ENCODE peak calls at places on chromosomes 4 and X, in ten cellular contexts. K is AG10803, I is cardiac muscle cell, J is endothelial cell of umbilical vein, R is AG04449, D is PC-3, Z is esophagus muscularis mucosa, W is MM.1S, F is cardiac fibroblast, O is tibial nerve. B is an unnamed sample.

GRCh38 chr4:15253346-15253745 is 174.5 kb upstream of the C1QTNF7 start:
- DNase-seq in K (no peak), I (no peak), J (no peak), R (no peak), D (no peak), Z (no peak), W (peak), F (no peak), O (no peak), B (no peak)

GRCh38 chrX:20315140-20315539 is 48.4 kb upstream of the RPS6KA3 start:
- DNase-seq in K (no peak), I (no peak), J (no peak), R (no peak), D (no peak), Z (no peak), W (peak), F (peak), O (no peak), B (no peak)

GRCh38 chr4:77197361-77197760 is 40.4 kb downstream of the CCNG2 start:
- DNase-seq in K (no peak), I (no peak), J (no peak), R (no peak), D (no peak), Z (no peak), W (no peak), F (no peak), O (no peak), B (no peak)

GRCh38 chrX:44223150-44223549 is 120.3 kb downstream of the EFHC2 start:
- DNase-seq in K (peak), I (peak), J (peak), R (no peak), D (peak), Z (no peak), W (no peak), F (peak), O (no peak), B (peak)

GRCh38 chr4:6688879-6689505 is 4.7 kb upstream of the S100P start:
- DNase-seq in K (peak), I (peak), J (peak), R (peak), D (peak), Z (no peak), W (peak), F (peak), O (peak), B (no peak)

GRCh38 chr4:106695846-106696245 is 327.3 kb upstream of the GIMD1 start:
- DNase-seq in K (peak), I (no peak), J (no peak), R (no peak), D (no peak), Z (no peak), W (no peak), F (no peak), O (no peak), B (no peak)

GRCh38 chrX:153649915-153650782 is 3.1 kb downstream of the DUSP9 start:
- DNase-seq in K (no peak), I (no peak), J (no peak), R (no peak), D (no peak), Z (no peak), W (no peak), F (no peak), O (no peak), B (no peak)

GRCh38 chrX:154019633-154020499 is at the start of gene IRAK1:
- DNase-seq in K (peak), I (peak), J (peak), R (no peak), D (peak), Z (no peak), W (peak), F (peak), O (peak), B (peak)

GRCh38 chr4:93834371-93835066 is 6.0 kb downstream of the ATOH1 start:
- DNase-seq in K (no peak), I (no peak), J (no peak), R (no peak), D (no peak), Z (no peak), W (no peak), F (no peak), O (no peak), B (no peak)

GRCh38 chrX:97238632-97239031 is 354.9 kb downstream of the RPA4 start:
- DNase-seq in K (no peak), I (peak), J (peak), R (no peak), D (peak), Z (no peak), W (no peak), F (peak), O (no peak), B (no peak)

GRCh38 chr4:7460591-7460990 is 25.9 kb upstream of the PSAPL1 start:
- DNase-seq in K (peak), I (peak), J (no peak), R (no peak), D (no peak), Z (no peak), W (no peak), F (no peak), O (no peak), B (no peak)

GRCh38 chrX:74534569-74535038 is 79.8 kb downstream of the RLIM start:
- DNase-seq in K (peak), I (peak), J (no peak), R (no peak), D (no peak), Z (no peak), W (no peak), F (peak), O (no peak), B (no peak)

GRCh38 chr4:70297581-70297980 is 37.2 kb upstream of the CABS1 start:
- DNase-seq in K (no peak), I (no peak), J (no peak), R (no peak), D (no peak), Z (no peak), W (peak), F (no peak), O (no peak), B (no peak)

GRCh38 chr4:112509243-112510190 is 6.5 kb downstream of the NEUROG2 start:
- DNase-seq in K (peak), I (no peak), J (no peak), R (no peak), D (peak), Z (no peak), W (no peak), F (no peak), O (no peak), B (no peak)

GRCh38 chr4:124631760-124632159 is 80.8 kb downstream of the ANKRD50 start:
- DNase-seq in K (peak), I (peak), J (peak), R (peak), D (peak), Z (no peak), W (peak), F (peak), O (no peak), B (peak)

GRCh38 chr4:77697860-77698599 is 92.4 kb downstream of the CXCL13 start:
- DNase-seq in K (peak), I (peak), J (peak), R (peak), D (peak), Z (no peak), W (no peak), F (peak), O (no peak), B (peak)

GRCh38 chrX:40406330-40406859 is 174.4 kb upstream of the ATP6AP2 start:
- DNase-seq in K (peak), I (no peak), J (no peak), R (no peak), D (no peak), Z (no peak), W (no peak), F (no peak), O (no peak), B (no peak)

GRCh38 chr4:61805979-61806378 is 605.9 kb downstream of the ADGRL3 start:
- DNase-seq in K (no peak), I (no peak), J (no peak), R (no peak), D (peak), Z (no peak), W (no peak), F (peak), O (no peak), B (no peak)

GRCh38 chr4:156596026-156596425 is 375.6 kb downstream of the PDGFC start:
- DNase-seq in K (peak), I (peak), J (no peak), R (no peak), D (no peak), Z (no peak), W (no peak), F (peak), O (no peak), B (no peak)
- TF ChIP-seq CTCF in K (no peak), I (no peak), J (no peak), R (no peak), D (no peak), Z (no peak), W (no peak), F (no peak), O (no peak), B (no peak)

GRCh38 chr4:1208266-1208961 is 36.0 kb upstream of the SPON2 start:
- DNase-seq in K (no peak), I (peak), J (no peak), R (no peak), D (no peak), Z (no peak), W (no peak), F (peak), O (no peak), B (peak)
- H3K4me3 ChIP-seq in K (no peak), I (no peak), J (no peak), R (no peak), D (no peak), Z (peak), W (no peak), F (no peak), O (no peak), B (no peak)

DNA sequence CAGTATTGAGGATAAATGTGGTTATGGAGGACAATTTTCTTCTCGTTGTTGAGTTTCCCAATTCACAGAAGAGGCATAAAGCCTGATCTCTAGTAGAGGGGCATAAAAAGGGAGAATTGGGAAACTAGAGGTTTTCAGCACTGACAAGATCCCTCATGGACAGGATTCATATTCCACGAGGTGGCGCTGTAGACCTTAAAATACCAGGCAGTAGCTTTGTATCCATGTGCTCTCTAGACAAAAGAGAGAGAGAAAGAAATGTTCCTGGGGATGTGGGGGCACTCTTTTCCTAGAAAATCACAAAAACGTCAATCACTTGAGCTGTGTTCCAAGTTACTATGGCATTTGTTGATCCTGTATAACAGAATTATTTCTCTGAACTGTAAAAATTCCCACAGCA is 128.3 kb downstream of the MAGEE1 start:
- DNase-seq in K (peak), I (peak), J (peak), R (no peak), D (peak), Z (no peak), W (peak), F (peak), O (no peak), B (no peak)
- TF ChIP-seq CTCF in K (peak), I (no peak), J (peak), R (no peak), D (peak), Z (no peak), W (peak), F (peak), O (no peak), B (no peak)

GRCh38 chr4:89469930-89470375 is 162.4 kb upstream of the GPRIN3 start:
- DNase-seq in K (peak), I (peak), J (peak), R (peak), D (peak), Z (no peak), W (peak), F (peak), O (no peak), B (no peak)
- H3K4me3 ChIP-seq in K (peak), I (no peak), J (no peak), R (no peak), D (peak), Z (peak), W (no peak), F (no peak), O (no peak), B (no peak)

GRCh38 chr4:51849430-51849829 is 6.5 kb downstream of the DCUN1D4 start:
- DNase-seq in K (no peak), I (no peak), J (no peak), R (no peak), D (no peak), Z (peak), W (no peak), F (no peak), O (no peak), B (no peak)
- TF ChIP-seq CTCF in K (no peak), I (no peak), J (no peak), R (no peak), D (no peak), Z (no peak), W (no peak), F (no peak), O (no peak), B (no peak)

DNA sequence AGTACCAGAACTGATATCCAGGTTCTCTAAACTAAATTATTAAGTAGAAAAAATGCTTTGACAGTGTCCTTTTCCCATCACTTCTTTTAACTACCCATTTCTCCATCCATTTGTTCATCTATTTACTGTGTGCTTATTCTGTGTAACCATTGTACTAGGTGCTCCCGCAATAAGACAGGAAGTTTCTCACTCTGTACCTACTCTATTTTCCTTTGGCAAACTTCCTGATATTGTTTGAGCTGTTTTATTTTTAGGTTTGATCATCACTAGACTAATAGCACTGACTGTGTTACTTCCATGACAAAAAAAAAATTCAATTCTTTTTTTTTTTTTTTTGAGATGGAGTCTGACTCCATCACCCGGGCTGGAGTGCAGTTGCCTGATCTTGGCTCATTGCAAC is 102.5 kb upstream of the CASK start:
- DNase-seq in K (no peak), I (no peak), J (peak), R (no peak), D (peak), Z (no peak), W (no peak), F (peak), O (no peak), B (no peak)
- H3K4me3 ChIP-seq in K (no peak), I (no peak), J (no peak), R (no peak), D (no peak), Z (no peak), W (no peak), F (no peak), O (no peak), B (no peak)

GRCh38 chr4:18695733-18696527 is 674.4 kb upstream of the LCORL start:
- DNase-seq in K (no peak), I (no peak), J (no peak), R (no peak), D (no peak), Z (no peak), W (no peak), F (no peak), O (no peak), B (no peak)
- TF ChIP-seq CTCF in K (no peak), I (no peak), J (no peak), R (no peak), D (peak), Z (no peak), W (no peak), F (no peak), O (no peak), B (no peak)

GRCh38 chr4:127606823-127607222 is 25.9 kb upstream of the INTU start:
- DNase-seq in K (no peak), I (no peak), J (no peak), R (no peak), D (no peak), Z (no peak), W (no peak), F (peak), O (no peak), B (no peak)
- H3K4me3 ChIP-seq in K (no peak), I (no peak), J (no peak), R (no peak), D (no peak), Z (no peak), W (no peak), F (no peak), O (no peak), B (no peak)

GRCh38 chrX:131728295-131729145 is 184.6 kb downstream of the OR13H1 start:
- DNase-seq in K (no peak), I (no peak), J (no peak), R (no peak), D (no peak), Z (no peak), W (peak), F (no peak), O (no peak), B (no peak)

GRCh38 chrX:131727778-131728177 is 183.9 kb downstream of the OR13H1 start:
- DNase-seq in K (no peak), I (no peak), J (no peak), R (no peak), D (no peak), Z (no peak), W (no peak), F (no peak), O (no peak), B (no peak)

GRCh38 chrX:131724292-131724691 is 180.4 kb downstream of the OR13H1 start:
- DNase-seq in K (no peak), I (no peak), J (no peak), R (no peak), D (no peak), Z (no peak), W (peak), F (no peak), O (no peak), B (no peak)

GRCh38 chrX:131725001-131725654 is 181.3 kb downstream of the OR13H1 start:
- DNase-seq in K (no peak), I (no peak), J (no peak), R (no peak), D (no peak), Z (no peak), W (no peak), F (no peak), O (no peak), B (no peak)

DNA sequence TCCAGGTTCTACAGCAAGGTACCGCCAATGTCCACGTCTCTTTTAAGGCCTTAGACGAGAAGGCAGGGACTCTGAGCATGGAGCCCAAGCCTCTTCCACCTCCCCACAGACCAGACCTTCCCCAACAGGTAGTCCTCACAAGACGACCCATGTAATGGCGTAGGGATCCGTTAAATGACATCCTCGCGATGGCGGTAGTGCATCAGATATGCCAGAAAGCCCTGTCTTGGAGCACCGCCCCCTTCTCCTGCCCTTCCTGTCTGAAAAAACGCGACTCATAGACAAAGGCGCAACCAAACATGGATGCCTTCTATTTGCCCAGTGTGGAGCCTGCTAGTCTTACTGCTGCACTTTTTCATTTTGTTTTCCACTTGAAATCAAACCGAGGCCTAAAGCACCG is 185.4 kb downstream of the OR13H1 start:
- DNase-seq in K (no peak), I (no peak), J (no peak), R (no peak), D (no peak), Z (no peak), W (peak), F (no peak), O (no peak), B (no peak)
- TF ChIP-seq CTCF in K (no peak), I (no peak), J (no peak), R (no peak), D (no peak), Z (no peak), W (peak), F (no peak), O (no peak), B (no peak)

B was measured in body of pancreas.